ENCODE peak calls at places on chromosomes 11 and 22, in ten cellular contexts. J, Q, K, B, V, Y, T, U, F and E are unnamed samples.
A peak's percentile ranks its signal among the peaks of the same experiment; 100 is the strongest.

GRCh38 chr11:23021287-23021863 is 161.1 kb upstream of the CCDC179 start:
- DNase-seq in Y (no peak), K (peak; percentile 35), V (no peak), U (no peak), F (peak; percentile 34), Q (no peak), T (no peak), J (no peak), B (peak; percentile 24), E (no peak)

GRCh38 chr11:106418786-106419185 is 341.3 kb downstream of the AASDHPPT start:
- DNase-seq in F (no peak), V (no peak), T (no peak), K (no peak), J (no peak), Y (no peak), B (no peak), Q (no peak), U (no peak), E (no peak)

GRCh38 chr11:4748435-4748834 is 21.3 kb downstream of the OR51F1 start:
- DNase-seq in J (no peak), Y (no peak), F (no peak), V (no peak), B (no peak), T (no peak), K (no peak), U (no peak), Q (no peak), E (no peak)

GRCh38 chr22:20224917-20225692 is 43.0 kb downstream of the RTN4R start:
- DNase-seq in U (no peak), K (no peak), Q (no peak), T (no peak), J (no peak), Y (no peak), V (no peak), F (no peak), B (no peak), E (no peak)

GRCh38 chr11:81000334-81001100 is 1559.7 kb upstream of the TENM4 start:
- DNase-seq in U (no peak), J (no peak), V (no peak), T (no peak), F (no peak), Y (no peak), B (no peak), K (no peak), Q (no peak), E (no peak)

GRCh38 chr22:43722444-43722843 is 89.7 kb downstream of the EFCAB6 start:
- DNase-seq in K (no peak), T (no peak), V (no peak), F (no peak), Q (no peak), Y (no peak), B (no peak), U (no peak), J (no peak), E (no peak)

GRCh38 chr22:46051646-46052045 is 74.7 kb upstream of the WNT7B start:
- DNase-seq in Q (no peak), T (no peak), U (no peak), B (no peak), Y (no peak), K (peak; percentile 0), J (no peak), F (no peak), V (no peak), E (peak; percentile 14)

GRCh38 chr11:22625448-22626287 is at the start of gene FANCF:
- DNase-seq in U (peak; percentile 87), J (peak; percentile 84), Y (peak; percentile 97), Q (peak; percentile 93), B (peak; percentile 99), F (peak; percentile 92), K (peak; percentile 93), T (peak; percentile 96), V (peak; percentile 87), E (peak; percentile 94)

GRCh38 chr22:25623851-25624250 is 59.4 kb downstream of the GRK3 start:
- DNase-seq in Y (no peak), F (no peak), V (no peak), T (no peak), J (no peak), B (no peak), Q (no peak), K (no peak), U (no peak), E (no peak)

GRCh38 chr22:36839356-36840073 is 21.3 kb upstream of the NCF4 start:
- DNase-seq in T (no peak), F (no peak), K (no peak), Y (no peak), V (no peak), Q (no peak), J (no peak), U (no peak), B (no peak), E (no peak)

GRCh38 chr11:12724301-12725046 is 50.3 kb downstream of the TEAD1 start:
- DNase-seq in T (peak; percentile 90), V (no peak), Q (no peak), F (peak; percentile 86), Y (no peak), K (peak; percentile 84), B (no peak), J (no peak), U (no peak), E (peak; percentile 94)

GRCh38 chr11:134275534-134276395 is at the start of gene GLB1L3:
- DNase-seq in V (peak; percentile 66), Y (no peak), F (no peak), T (no peak), J (peak; percentile 22), B (no peak), U (peak; percentile 72), Q (peak; percentile 60), K (peak; percentile 71), E (no peak)

GRCh38 chr11:65121447-65121864 is 478 bp downstream of the FAU start:
- DNase-seq in U (no peak), V (no peak), K (no peak), J (no peak), F (no peak), Y (peak; percentile 64), T (no peak), B (peak; percentile 49), Q (no peak), E (no peak)